ENCODE peak calls at places on chromosome 13, in eight cellular contexts. One of them, this sample, is unnamed. For H3K36me3, the result is how much of the 10 kb centered on the place peaks cover.

GRCh38 chr13:29849071-29849541 is 1.3 kb downstream of the UBL3 start:
- DNase-seq in suprapubic skin: no peak
- DNase-seq in NT2/D1: no peak
- DNase-seq in stomach: no peak
- DNase-seq in psoas muscle: no peak
- DNase-seq in SK-N-SH: peak
- DNase-seq in H7: peak
- DNase-seq in keratinocyte: no peak
- DNase-seq in this sample: peak

GRCh38 chr13:34349091-34349722 is 531.3 kb downstream of the RFC3 start:
- DNase-seq in suprapubic skin: peak
- DNase-seq in NT2/D1: no peak
- DNase-seq in stomach: no peak
- DNase-seq in psoas muscle: peak
- DNase-seq in SK-N-SH: no peak
- DNase-seq in H7: no peak
- DNase-seq in keratinocyte: no peak
- DNase-seq in this sample: peak

GRCh38 chr13:36536546-36536945 is 104.3 kb downstream of the CCNA1 start:
- DNase-seq in suprapubic skin: no peak
- DNase-seq in NT2/D1: no peak
- DNase-seq in stomach: no peak
- DNase-seq in psoas muscle: no peak
- DNase-seq in SK-N-SH: no peak
- DNase-seq in H7: no peak
- DNase-seq in keratinocyte: no peak
- DNase-seq in this sample: no peak

GRCh38 chr13:34435338-34435737 is 506.7 kb upstream of the NBEA start:
- DNase-seq in suprapubic skin: no peak
- DNase-seq in NT2/D1: no peak
- DNase-seq in stomach: no peak
- DNase-seq in psoas muscle: no peak
- DNase-seq in SK-N-SH: no peak
- DNase-seq in H7: no peak
- DNase-seq in keratinocyte: no peak
- DNase-seq in this sample: no peak

GRCh38 chr13:65414187-65414586 is 1815.9 kb downstream of the PCDH9 start:
- DNase-seq in suprapubic skin: no peak
- DNase-seq in NT2/D1: no peak
- DNase-seq in stomach: no peak
- DNase-seq in psoas muscle: no peak
- DNase-seq in SK-N-SH: no peak
- DNase-seq in H7: no peak
- DNase-seq in keratinocyte: no peak
- DNase-seq in this sample: no peak

GRCh38 chr13:47474845-47475244 is 526.2 kb downstream of the SUCLA2 start:
- DNase-seq in suprapubic skin: no peak
- DNase-seq in NT2/D1: no peak
- DNase-seq in stomach: no peak
- DNase-seq in psoas muscle: no peak
- DNase-seq in SK-N-SH: no peak
- DNase-seq in H7: no peak
- DNase-seq in keratinocyte: no peak
- DNase-seq in this sample: no peak

GRCh38 chr13:49499889-49500660 is 4.3 kb downstream of the PHF11 start:
- DNase-seq in suprapubic skin: no peak
- DNase-seq in NT2/D1: no peak
- DNase-seq in stomach: no peak
- DNase-seq in psoas muscle: no peak
- DNase-seq in SK-N-SH: no peak
- DNase-seq in H7: no peak
- DNase-seq in keratinocyte: no peak
- DNase-seq in this sample: no peak

GRCh38 chr13:37375724-37376123 is 222.8 kb downstream of the POSTN start:
- DNase-seq in suprapubic skin: no peak
- DNase-seq in NT2/D1: no peak
- DNase-seq in stomach: no peak
- DNase-seq in psoas muscle: no peak
- DNase-seq in SK-N-SH: no peak
- DNase-seq in H7: no peak
- DNase-seq in keratinocyte: no peak
- DNase-seq in this sample: no peak

GRCh38 chr13:38897521-38897920 is 93.1 kb downstream of the STOML3 start:
- DNase-seq in suprapubic skin: no peak
- DNase-seq in NT2/D1: no peak
- DNase-seq in stomach: no peak
- DNase-seq in psoas muscle: no peak
- DNase-seq in SK-N-SH: no peak
- DNase-seq in H7: no peak
- DNase-seq in keratinocyte: no peak
- DNase-seq in this sample: no peak

GRCh38 chr13:58994077-58994476 is 1169.7 kb downstream of the DIAPH3 start:
- DNase-seq in suprapubic skin: no peak
- DNase-seq in NT2/D1: no peak
- DNase-seq in stomach: no peak
- DNase-seq in psoas muscle: no peak
- DNase-seq in SK-N-SH: peak
- DNase-seq in H7: no peak
- DNase-seq in keratinocyte: no peak
- DNase-seq in this sample: no peak

GRCh38 chr13:70391678-70392077 is 283.4 kb upstream of the KLHL1 start:
- DNase-seq in suprapubic skin: no peak
- DNase-seq in NT2/D1: no peak
- DNase-seq in stomach: peak
- DNase-seq in psoas muscle: no peak
- DNase-seq in SK-N-SH: no peak
- DNase-seq in H7: no peak
- DNase-seq in keratinocyte: no peak
- DNase-seq in this sample: no peak

GRCh38 chr13:109509154-109509905 is 277.1 kb downstream of the IRS2 start:
- DNase-seq in suprapubic skin: no peak
- DNase-seq in NT2/D1: no peak
- DNase-seq in stomach: no peak
- DNase-seq in psoas muscle: no peak
- DNase-seq in SK-N-SH: no peak
- DNase-seq in H7: no peak
- DNase-seq in keratinocyte: no peak
- DNase-seq in this sample: no peak

GRCh38 chr13:33183431-33184130 is 102.0 kb downstream of the STARD13 start:
- DNase-seq in suprapubic skin: no peak
- DNase-seq in NT2/D1: no peak
- DNase-seq in stomach: no peak
- DNase-seq in psoas muscle: no peak
- DNase-seq in SK-N-SH: no peak
- DNase-seq in H7: no peak
- DNase-seq in keratinocyte: no peak
- DNase-seq in this sample: no peak

GRCh38 chr13:30179547-30180256 is 127.6 kb downstream of the KATNAL1 start:
- DNase-seq in suprapubic skin: no peak
- DNase-seq in NT2/D1: no peak
- DNase-seq in stomach: no peak
- DNase-seq in psoas muscle: no peak
- DNase-seq in SK-N-SH: no peak
- DNase-seq in H7: no peak
- DNase-seq in keratinocyte: no peak
- DNase-seq in this sample: no peak

GRCh38 chr13:30077338-30077737 is 226.9 kb upstream of the UBL3 start:
- DNase-seq in suprapubic skin: no peak
- DNase-seq in NT2/D1: no peak
- DNase-seq in stomach: no peak
- DNase-seq in psoas muscle: no peak
- DNase-seq in SK-N-SH: no peak
- DNase-seq in H7: no peak
- DNase-seq in keratinocyte: no peak
- DNase-seq in this sample: no peak

GRCh38 chr13:114074671-114075315 is 57.6 kb downstream of the RASA3 start:
- DNase-seq in suprapubic skin: peak
- DNase-seq in NT2/D1: no peak
- DNase-seq in stomach: no peak
- DNase-seq in psoas muscle: no peak
- DNase-seq in SK-N-SH: no peak
- DNase-seq in H7: no peak
- DNase-seq in keratinocyte: no peak
- DNase-seq in this sample: no peak
- H3K36me3 ChIP-seq in suprapubic skin: under half
- H3K36me3 ChIP-seq in NT2/D1: under half
- H3K36me3 ChIP-seq in stomach: under half
- H3K36me3 ChIP-seq in psoas muscle: under half
- H3K36me3 ChIP-seq in SK-N-SH: under half
- H3K36me3 ChIP-seq in H7: under half
- H3K36me3 ChIP-seq in keratinocyte: under half
- H3K36me3 ChIP-seq in this sample: under half

GRCh38 chr13:23349127-23349897 is 84.2 kb downstream of the SACS start:
- DNase-seq in suprapubic skin: no peak
- DNase-seq in NT2/D1: no peak
- DNase-seq in stomach: no peak
- DNase-seq in psoas muscle: no peak
- DNase-seq in SK-N-SH: no peak
- DNase-seq in H7: no peak
- DNase-seq in keratinocyte: no peak
- DNase-seq in this sample: no peak

GRCh38 chr13:23348270-23349126 is 85.0 kb downstream of the SACS start:
- DNase-seq in suprapubic skin: no peak
- DNase-seq in NT2/D1: no peak
- DNase-seq in stomach: no peak
- DNase-seq in psoas muscle: no peak
- DNase-seq in SK-N-SH: no peak
- DNase-seq in H7: peak
- DNase-seq in keratinocyte: no peak
- DNase-seq in this sample: no peak

GRCh38 chr13:23350009-23350408 is 83.5 kb downstream of the SACS start:
- DNase-seq in suprapubic skin: no peak
- DNase-seq in NT2/D1: no peak
- DNase-seq in stomach: no peak
- DNase-seq in psoas muscle: no peak
- DNase-seq in SK-N-SH: no peak
- DNase-seq in H7: no peak
- DNase-seq in keratinocyte: no peak
- DNase-seq in this sample: no peak

GRCh38 chr13:23344923-23345322 is 88.6 kb downstream of the SACS start:
- DNase-seq in suprapubic skin: no peak
- DNase-seq in NT2/D1: no peak
- DNase-seq in stomach: no peak
- DNase-seq in psoas muscle: no peak
- DNase-seq in SK-N-SH: no peak
- DNase-seq in H7: no peak
- DNase-seq in keratinocyte: no peak
- DNase-seq in this sample: no peak

GRCh38 chr13:23347601-23348000 is 85.9 kb downstream of the SACS start:
- DNase-seq in suprapubic skin: no peak
- DNase-seq in NT2/D1: no peak
- DNase-seq in stomach: no peak
- DNase-seq in psoas muscle: no peak
- DNase-seq in SK-N-SH: no peak
- DNase-seq in H7: no peak
- DNase-seq in keratinocyte: no peak
- DNase-seq in this sample: no peak
- H3K36me3 ChIP-seq in suprapubic skin: under half
- H3K36me3 ChIP-seq in NT2/D1: half or more
- H3K36me3 ChIP-seq in stomach: under half
- H3K36me3 ChIP-seq in psoas muscle: under half
- H3K36me3 ChIP-seq in SK-N-SH: under half
- H3K36me3 ChIP-seq in H7: under half
- H3K36me3 ChIP-seq in keratinocyte: under half
- H3K36me3 ChIP-seq in this sample: under half

GRCh38 chr13:112819111-112819510 is 129.3 kb downstream of the ATP11A start:
- DNase-seq in suprapubic skin: no peak
- DNase-seq in NT2/D1: no peak
- DNase-seq in stomach: peak
- DNase-seq in psoas muscle: no peak
- DNase-seq in SK-N-SH: no peak
- DNase-seq in H7: no peak
- DNase-seq in keratinocyte: no peak
- DNase-seq in this sample: no peak

GRCh38 chr13:112819816-112820215 is 130.0 kb downstream of the ATP11A start:
- DNase-seq in suprapubic skin: no peak
- DNase-seq in NT2/D1: no peak
- DNase-seq in stomach: peak
- DNase-seq in psoas muscle: no peak
- DNase-seq in SK-N-SH: no peak
- DNase-seq in H7: no peak
- DNase-seq in keratinocyte: no peak
- DNase-seq in this sample: no peak

GRCh38 chr13:112822851-112823250 is 133.0 kb downstream of the ATP11A start:
- DNase-seq in suprapubic skin: no peak
- DNase-seq in NT2/D1: no peak
- DNase-seq in stomach: peak
- DNase-seq in psoas muscle: no peak
- DNase-seq in SK-N-SH: no peak
- DNase-seq in H7: no peak
- DNase-seq in keratinocyte: no peak
- DNase-seq in this sample: no peak

GRCh38 chr13:112820318-112820717 is 130.5 kb downstream of the ATP11A start:
- DNase-seq in suprapubic skin: no peak
- DNase-seq in NT2/D1: no peak
- DNase-seq in stomach: peak
- DNase-seq in psoas muscle: no peak
- DNase-seq in SK-N-SH: no peak
- DNase-seq in H7: no peak
- DNase-seq in keratinocyte: no peak
- DNase-seq in this sample: no peak

DNA sequence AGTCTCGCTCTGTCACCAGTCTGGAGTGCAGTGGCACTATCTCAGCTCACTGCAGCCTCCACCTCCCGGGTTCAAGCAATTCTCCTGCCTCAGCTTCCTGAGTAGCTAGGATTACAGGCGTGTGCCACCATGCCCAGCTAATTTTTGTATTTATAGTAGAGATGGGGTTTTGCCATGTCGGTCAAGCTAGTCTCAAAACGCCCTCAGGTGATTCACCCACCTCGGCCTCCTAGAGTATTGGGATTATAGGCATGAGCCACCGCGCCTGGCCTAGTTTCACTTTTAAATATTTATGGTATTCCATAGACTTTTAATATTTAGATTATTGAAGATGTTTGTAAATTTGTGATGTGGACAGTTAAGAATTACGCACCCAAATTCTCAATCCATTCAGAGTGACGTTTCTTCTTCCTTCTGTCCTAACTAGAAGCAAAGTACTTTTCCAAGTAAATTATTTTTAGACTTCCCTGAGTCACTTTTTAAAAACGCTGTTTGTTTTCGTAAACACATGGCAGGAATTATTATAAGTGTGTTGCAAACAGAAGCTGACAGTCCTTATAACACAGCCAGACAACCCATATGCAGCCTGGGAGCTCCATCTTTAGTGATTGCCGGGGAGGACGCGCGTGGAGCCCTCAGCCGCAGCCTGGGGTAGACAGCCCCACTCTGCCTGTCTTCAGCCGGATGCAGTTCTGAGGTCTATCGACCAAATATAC is 131.7 kb downstream of the ATP11A start:
- DNase-seq in suprapubic skin: peak
- DNase-seq in NT2/D1: no peak
- DNase-seq in stomach: peak
- DNase-seq in psoas muscle: no peak
- DNase-seq in SK-N-SH: no peak
- DNase-seq in H7: no peak
- DNase-seq in keratinocyte: no peak
- DNase-seq in this sample: no peak
- H3K36me3 ChIP-seq in suprapubic skin: half or more
- H3K36me3 ChIP-seq in NT2/D1: half or more
- H3K36me3 ChIP-seq in stomach: under half
- H3K36me3 ChIP-seq in psoas muscle: half or more
- H3K36me3 ChIP-seq in SK-N-SH: half or more
- H3K36me3 ChIP-seq in H7: under half
- H3K36me3 ChIP-seq in keratinocyte: under half
- H3K36me3 ChIP-seq in this sample: under half

GRCh38 chr13:27631156-27631555 is 9.5 kb downstream of the POLR1D start:
- DNase-seq in suprapubic skin: no peak
- DNase-seq in NT2/D1: no peak
- DNase-seq in stomach: no peak
- DNase-seq in psoas muscle: no peak
- DNase-seq in SK-N-SH: no peak
- DNase-seq in H7: no peak
- DNase-seq in keratinocyte: no peak
- DNase-seq in this sample: no peak
- H3K36me3 ChIP-seq in suprapubic skin: under half
- H3K36me3 ChIP-seq in NT2/D1: under half
- H3K36me3 ChIP-seq in stomach: under half
- H3K36me3 ChIP-seq in psoas muscle: under half
- H3K36me3 ChIP-seq in SK-N-SH: under half
- H3K36me3 ChIP-seq in H7: under half
- H3K36me3 ChIP-seq in keratinocyte: under half
- H3K36me3 ChIP-seq in this sample: under half